ENCODE peak calls at places on chromosome 21, in seven cellular contexts. W is T-helper 9 cell, H is substantia nigra, O is AG10803, Q is AG08396, X is NCI-H1436, J is lung microvascular endothelial cell. I is an unnamed sample.

GRCh38 chr21:33947451-33948095 is 32.0 kb upstream of the ATP5PO start:
- DNase-seq in O (peak; percentile 94), X (peak; percentile 25), J (peak; percentile 97), W (peak; percentile 75), Q (peak; percentile 93), H (no peak), I (peak; percentile 60)

GRCh38 chr21:38114717-38115333 is 142.0 kb upstream of the KCNJ15 start:
- DNase-seq in Q (no peak), J (no peak), O (no peak), W (no peak), X (no peak), H (no peak), I (no peak)

GRCh38 chr21:28111151-28111619 is 881.5 kb downstream of the LTN1 start:
- DNase-seq in Q (peak; percentile 66), W (no peak), H (no peak), O (peak; percentile 98), X (no peak), J (peak; percentile 51), I (no peak)

GRCh38 chr21:43861716-43862115 is 3.3 kb upstream of the AGPAT3 start:
- DNase-seq in X (no peak), Q (no peak), O (no peak), J (no peak), H (no peak), W (no peak), I (peak; percentile 36)

GRCh38 chr21:35256468-35256988 is 207.4 kb upstream of the RUNX1 start:
- DNase-seq in X (peak; percentile 40), O (peak; percentile 96), W (no peak), H (peak; percentile 17), J (peak; percentile 98), Q (peak; percentile 83), I (peak; percentile 64)

GRCh38 chr21:46469275-46469674 is 10.6 kb downstream of the DIP2A start:
- DNase-seq in H (no peak), O (no peak), X (no peak), J (no peak), Q (no peak), W (no peak), I (no peak)

GRCh38 chr21:45524756-45525152 is 17.5 kb downstream of the SLC19A1 start:
- DNase-seq in W (no peak), Q (no peak), J (no peak), H (no peak), X (no peak), O (no peak), I (no peak)

GRCh38 chr21:26097475-26097874 is 73.1 kb downstream of the APP start:
- DNase-seq in H (no peak), X (no peak), J (no peak), W (no peak), Q (no peak), O (no peak), I (no peak)

GRCh38 chr21:45299864-45300785 is 12.4 kb upstream of the POFUT2 start:
- DNase-seq in X (no peak), J (peak; percentile 58), Q (no peak), H (no peak), O (peak; percentile 72), W (no peak), I (no peak)

GRCh38 chr21:29235714-29236197 is 63.0 kb upstream of the BACH1 start:
- DNase-seq in Q (no peak), X (no peak), O (no peak), H (no peak), J (no peak), W (no peak), I (no peak)

GRCh38 chr21:25573409-25574206 is 33.7 kb downstream of the MRPL39 start:
- DNase-seq in J (peak; percentile 86), Q (peak; percentile 57), X (no peak), W (peak; percentile 12), O (peak; percentile 75), H (no peak), I (no peak)

GRCh38 chr21:41170442-41170841 is 2.5 kb downstream of the BACE2 start:
- DNase-seq in J (peak; percentile 51), Q (peak; percentile 55), W (no peak), H (no peak), O (peak; percentile 25), X (no peak), I (no peak)

GRCh38 chr21:16324630-16325029 is 594.8 kb downstream of the USP25 start:
- DNase-seq in Q (no peak), H (no peak), X (no peak), W (no peak), J (peak; percentile 17), O (no peak), I (no peak)

GRCh38 chr21:45405819-45406762 is 1.1 kb downstream of the COL18A1 start:
- DNase-seq in W (no peak), O (no peak), Q (no peak), J (peak; percentile 76), X (peak; percentile 12), H (no peak), I (no peak)

GRCh38 chr21:41219498-41220207 is 51.7 kb downstream of the BACE2 start:
- DNase-seq in H (no peak), J (no peak), Q (no peak), W (no peak), X (no peak), O (no peak), I (no peak)

GRCh38 chr21:41228006-41228370 is 60.0 kb downstream of the BACE2 start:
- DNase-seq in J (no peak), X (no peak), H (no peak), Q (no peak), W (no peak), O (no peak), I (no peak)

GRCh38 chr21:28801906-28802305 is 190.8 kb downstream of the LTN1 start:
- DNase-seq in O (no peak), W (no peak), J (no peak), H (no peak), Q (peak; percentile 14), X (no peak), I (no peak)

GRCh38 chr21:36926989-36927695 is 39.3 kb downstream of the HLCS start:
- DNase-seq in Q (peak; percentile 28), X (no peak), O (no peak), J (no peak), W (no peak), H (no peak), I (no peak)

GRCh38 chr21:41620982-41621381 is 113.0 kb upstream of the TMPRSS2 start:
- DNase-seq in H (no peak), X (no peak), W (no peak), O (peak; percentile 87), J (no peak), Q (no peak), I (no peak)

GRCh38 chr21:36579898-36580297 is 100.0 kb upstream of the CLDN14 start:
- DNase-seq in O (no peak), J (no peak), H (no peak), Q (no peak), X (no peak), W (no peak), I (no peak)

GRCh38 chr21:38327984-38328383 is 71.2 kb downstream of the KCNJ15 start:
- DNase-seq in W (no peak), J (no peak), Q (no peak), X (no peak), O (peak; percentile 59), H (no peak), I (no peak)

GRCh38 chr21:15257646-15258045 is 192.8 kb upstream of the NRIP1 start:
- DNase-seq in O (no peak), Q (no peak), W (no peak), H (no peak), X (no peak), J (no peak), I (no peak)

GRCh38 chr21:40967771-40968170 is 120.8 kb upstream of the DSCAM start:
- DNase-seq in W (no peak), X (no peak), J (no peak), H (no peak), O (no peak), Q (no peak), I (no peak)

GRCh38 chr21:15761508-15762100 is 31.8 kb downstream of the USP25 start:
- DNase-seq in J (no peak), Q (no peak), W (no peak), H (no peak), X (no peak), O (no peak), I (no peak)

GRCh38 chr21:29168874-29169273 is 38.4 kb downstream of the MAP3K7CL start:
- DNase-seq in O (no peak), J (peak; percentile 36), Q (no peak), H (no peak), X (no peak), W (no peak), I (no peak)

GRCh38 chr21:28877318-28877884 is 115.3 kb downstream of the LTN1 start:
- DNase-seq in O (no peak), J (no peak), H (no peak), X (no peak), W (no peak), Q (no peak), I (no peak)

GRCh38 chr21:35332841-35333426 is 283.8 kb upstream of the RUNX1 start:
- DNase-seq in X (no peak), J (peak; percentile 79), H (no peak), O (no peak), W (no peak), Q (no peak), I (no peak)

GRCh38 chr21:37072239-37072987 is 458 bp downstream of the PIGP start:
- DNase-seq in W (peak; percentile 60), H (peak; percentile 94), O (peak; percentile 85), X (peak; percentile 80), Q (peak; percentile 82), J (peak; percentile 87), I (peak; percentile 88)

GRCh38 chr21:32645261-32646182 is 33.3 kb upstream of the CFAP298 start:
- DNase-seq in Q (no peak), X (no peak), O (no peak), W (no peak), H (no peak), J (no peak), I (no peak)

GRCh38 chr21:42466700-42467612 is 29.1 kb downstream of the RSPH1 start:
- DNase-seq in Q (peak; percentile 27), X (no peak), O (peak; percentile 11), H (no peak), J (no peak), W (no peak), I (peak; percentile 48)

GRCh38 chr21:46108827-46109226 is 10.9 kb downstream of the COL6A2 start:
- DNase-seq in J (no peak), W (no peak), X (no peak), H (no peak), Q (no peak), O (no peak), I (no peak)

GRCh38 chr21:33434770-33435360 is 31.7 kb downstream of the IFNGR2 start:
- DNase-seq in H (no peak), J (peak; percentile 92), Q (peak; percentile 78), O (peak; percentile 87), X (no peak), W (no peak), I (no peak)